ENCODE peak calls at places on chromosomes 7 and 10, in ten cellular contexts. T is thoracic aorta, I is epithelial cell of esophagus, L is kidney epithelial cell, E is uterus, C is body of pancreas, K is foreskin fibroblast, V is HepG2, M is heart left ventricle, N is colonic mucosa. P is an unnamed sample.
A peak's percentile ranks its signal among the peaks of the same experiment; 100 is the strongest.

GRCh38 chr10:72243822-72244437 is 27.9 kb upstream of the ASCC1 start:
- DNase-seq in C (peak; percentile 57), M (peak; percentile 34), I (peak; percentile 84), V (no peak), E (peak; percentile 83), K (peak; percentile 95), L (no peak), T (no peak), N (peak; percentile 84), P (peak; percentile 98)

GRCh38 chr7:11923376-11923922 is 91.5 kb upstream of the THSD7A start:
- DNase-seq in V (no peak), M (no peak), L (no peak), C (no peak), I (no peak), N (no peak), K (no peak), E (no peak), T (no peak), P (no peak)

GRCh38 chr7:79091661-79092060 is 361.8 kb downstream of the MAGI2 start:
- DNase-seq in E (no peak), N (no peak), M (no peak), C (no peak), T (no peak), L (no peak), I (no peak), K (peak; percentile 35), V (no peak), P (peak; percentile 82)

GRCh38 chr7:38185938-38186337 is 7.9 kb downstream of the STARD3NL start:
- DNase-seq in I (no peak), N (no peak), K (no peak), L (no peak), V (no peak), T (no peak), M (no peak), C (no peak), E (no peak), P (no peak)

GRCh38 chr10:124658591-124659240 is 85.5 kb downstream of the FAM53B start:
- DNase-seq in L (no peak), K (no peak), T (no peak), V (no peak), I (no peak), C (no peak), M (no peak), E (no peak), N (no peak), P (no peak)

GRCh38 chr10:121063744-121064143 is 212.6 kb downstream of the WDR11 start:
- DNase-seq in N (peak; percentile 81), T (no peak), E (no peak), V (peak; percentile 88), M (no peak), I (no peak), C (no peak), L (no peak), K (no peak), P (no peak)

GRCh38 chr10:45059632-45060031 is 58.9 kb downstream of the ZNF22 start:
- DNase-seq in T (no peak), L (no peak), C (no peak), V (no peak), N (no peak), I (no peak), K (no peak), M (no peak), E (no peak), P (no peak)

GRCh38 chr7:13560441-13560840 is 429.0 kb downstream of the ETV1 start:
- DNase-seq in E (no peak), C (no peak), K (peak; percentile 54), N (no peak), T (no peak), V (no peak), M (no peak), L (peak; percentile 14), I (peak; percentile 56), P (peak; percentile 54)

GRCh38 chr10:69124558-69125121 is 662 bp downstream of the VPS26A start:
- DNase-seq in C (peak; percentile 51), I (peak; percentile 81), T (no peak), K (peak; percentile 50), M (peak; percentile 42), L (no peak), V (peak; percentile 54), E (peak; percentile 26), N (peak; percentile 74), P (peak; percentile 61)

GRCh38 chr10:18449631-18450030 is 201.8 kb downstream of the NSUN6 start:
- DNase-seq in M (no peak), N (no peak), V (no peak), E (no peak), C (no peak), L (no peak), T (no peak), K (no peak), I (no peak), P (no peak)

GRCh38 chr10:114648368-114648767 is 9.7 kb downstream of the ABLIM1 start:
- DNase-seq in C (no peak), I (peak; percentile 90), V (peak; percentile 68), N (peak; percentile 46), E (no peak), M (no peak), L (peak; percentile 67), T (no peak), K (peak; percentile 71), P (peak; percentile 69)

GRCh38 chr10:86377797-86378146 is 11.2 kb upstream of the GRID1 start:
- DNase-seq in C (no peak), V (no peak), N (peak; percentile 15), E (no peak), T (no peak), L (no peak), M (no peak), I (no peak), K (no peak), P (no peak)

GRCh38 chr7:76318488-76319353 is 16.2 kb downstream of the HSPB1 start:
- DNase-seq in T (no peak), C (peak; percentile 93), N (peak; percentile 89), I (peak; percentile 80), L (no peak), M (peak; percentile 62), E (peak; percentile 76), V (peak; percentile 84), K (peak; percentile 91), P (peak; percentile 95)

GRCh38 chr7:142833174-142834027 is 21.5 kb upstream of the EPHB6 start:
- DNase-seq in E (no peak), V (no peak), L (no peak), K (no peak), T (no peak), N (no peak), C (no peak), I (peak; percentile 24), M (no peak), P (no peak)

DNA sequence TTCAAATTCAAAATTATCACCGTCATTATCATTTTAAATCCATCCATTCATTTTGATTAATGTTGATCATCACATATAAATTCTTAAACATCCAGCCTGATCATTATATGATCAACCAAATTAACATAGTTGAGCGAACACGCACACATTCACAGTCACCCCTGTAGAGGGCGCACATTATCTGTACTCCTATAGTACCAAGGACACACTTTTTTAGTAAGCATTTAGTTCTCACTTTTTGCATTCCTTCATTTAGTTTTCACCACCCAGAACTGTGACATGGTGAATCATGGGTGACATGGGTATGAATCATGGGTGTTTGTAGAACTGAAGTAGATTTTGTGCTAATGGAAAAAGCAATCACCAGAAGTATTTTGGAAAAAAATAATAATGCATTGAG is 26.0 kb upstream of the ZNF735 start:
- DNase-seq in M (no peak), C (no peak), K (no peak), E (no peak), V (no peak), N (no peak), L (no peak), T (no peak), I (peak; percentile 1), P (no peak)
- TF ChIP-seq CTCF in M (peak; percentile 43), C (no peak), K (no peak), E (no peak), V (no peak), N (no peak), L (no peak), T (peak; percentile 11), I (no peak), P (no peak)

GRCh38 chr10:97204826-97205679 is 19.3 kb upstream of the SLIT1 start:
- DNase-seq in T (no peak), I (no peak), E (no peak), C (no peak), M (no peak), N (no peak), V (no peak), L (no peak), K (no peak), P (no peak)

GRCh38 chr10:97196213-97197029 is 10.7 kb upstream of the SLIT1 start:
- DNase-seq in E (peak; percentile 46), V (peak; percentile 47), M (peak; percentile 47), N (peak; percentile 58), L (peak; percentile 10), C (peak; percentile 37), I (peak; percentile 61), K (peak; percentile 39), T (no peak), P (peak; percentile 48)

GRCh38 chr10:97203220-97203619 is 17.5 kb upstream of the SLIT1 start:
- DNase-seq in E (no peak), I (no peak), C (no peak), M (no peak), K (no peak), N (no peak), V (no peak), T (no peak), L (no peak), P (no peak)

GRCh38 chr10:97197030-97197500 is 11.3 kb upstream of the SLIT1 start:
- DNase-seq in I (no peak), M (no peak), K (no peak), E (no peak), C (no peak), N (no peak), V (no peak), L (no peak), T (no peak), P (no peak)

GRCh38 chr10:97200616-97201015 is 14.9 kb upstream of the SLIT1 start:
- DNase-seq in L (no peak), N (no peak), E (no peak), M (no peak), T (no peak), I (no peak), V (no peak), C (no peak), K (no peak), P (no peak)
- H3K4me3 ChIP-seq in L (no peak overlapping the region), N (no peak overlapping the region), E (no peak overlapping the region), M (no peak overlapping the region), T (no peak overlapping the region), I (no peak overlapping the region), V (no peak overlapping the region), C (no peak overlapping the region), K (no peak overlapping the region), P (no peak overlapping the region)

DNA sequence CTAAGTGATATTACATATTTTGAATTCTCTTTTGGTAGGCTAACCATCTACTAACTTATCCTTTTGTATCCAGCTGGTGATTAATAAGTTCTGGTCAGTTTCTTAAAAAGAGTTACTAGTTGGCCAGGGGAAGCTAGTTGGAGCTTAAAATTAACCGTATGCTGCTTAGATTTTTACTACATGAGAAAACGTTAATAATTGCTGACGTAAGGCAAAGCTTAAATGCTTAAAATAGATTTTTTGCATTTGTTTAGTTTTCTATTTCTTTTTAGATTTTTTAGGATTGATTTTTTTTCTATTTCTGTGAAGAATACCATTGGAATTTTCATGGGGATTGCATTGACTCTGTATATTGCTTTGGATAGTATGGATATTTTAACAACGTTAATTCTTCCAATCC is 32.6 kb downstream of the CCDC172 start:
- DNase-seq in C (no peak), V (no peak), E (no peak), N (no peak), T (no peak), L (no peak), M (no peak), K (no peak), I (no peak), P (no peak)
- TF ChIP-seq CTCF in C (no peak), V (no peak), E (no peak), N (no peak), T (no peak), L (no peak), M (no peak), K (no peak), I (no peak), P (no peak)

GRCh38 chr10:49158399-49158798 is 24.6 kb upstream of the FAM170B start:
- DNase-seq in M (no peak), N (no peak), V (no peak), T (no peak), K (no peak), E (no peak), C (no peak), I (no peak), L (no peak), P (no peak)
- H3K4me3 ChIP-seq in M (no peak overlapping the region), N (no peak overlapping the region), V (no peak overlapping the region), T (no peak overlapping the region), K (no peak overlapping the region), E (no peak overlapping the region), C (no peak overlapping the region), I (no peak overlapping the region), L (no peak overlapping the region), P (no peak overlapping the region)